ENCODE peak calls at places on chromosomes 4 and X, in four cellular contexts. W is IMR-90, M is H9, O is H1. Z is an unnamed sample.

GRCh38 chrX:78945186-78945912 is at the start of gene P2RY10:
- DNase-seq in W (no peak), O (no peak), M (no peak), Z (no peak)

GRCh38 chr4:102759835-102760644 is 728 bp downstream of the MANBA start:
- DNase-seq in O (no peak), M (no peak), W (peak), Z (peak)

GRCh38 chr4:138259296-138259695 is 17.1 kb upstream of the SLC7A11 start:
- DNase-seq in W (no peak), O (no peak), M (no peak), Z (no peak)

GRCh38 chr4:113026556-113026955 is 22.9 kb upstream of the ANK2 start:
- DNase-seq in M (no peak), W (no peak), O (no peak), Z (no peak)

GRCh38 chr4:7146764-7147071 is 45.6 kb upstream of the SORCS2 start:
- DNase-seq in O (no peak), M (no peak), W (no peak), Z (no peak)

GRCh38 chrX:70456256-70456655 is 11.6 kb downstream of the DLG3 start:
- DNase-seq in M (no peak), W (no peak), O (no peak), Z (no peak)

GRCh38 chr4:47531241-47531953 is 46.3 kb downstream of the ATP10D start:
- DNase-seq in M (no peak), W (peak), O (no peak), Z (peak)

GRCh38 chr4:86664959-86665358 is 70.8 kb downstream of the PTPN13 start:
- DNase-seq in W (peak), M (no peak), O (peak), Z (peak)

GRCh38 chrX:80879143-80879542 is 69.5 kb upstream of the BRWD3 start:
- DNase-seq in W (no peak), O (no peak), M (no peak), Z (no peak)

GRCh38 chrX:98203800-98204199 is 1320.1 kb downstream of the RPA4 start:
- DNase-seq in W (no peak), O (no peak), M (no peak), Z (no peak)

GRCh38 chr4:118277243-118277642 is 75.6 kb downstream of the PRSS12 start:
- DNase-seq in W (no peak), M (no peak), O (no peak), Z (no peak)

GRCh38 chr4:93888768-93889167 is 60.2 kb downstream of the ATOH1 start:
- DNase-seq in O (no peak), M (no peak), W (no peak), Z (no peak)

GRCh38 chr4:6204871-6205583 is 4.7 kb upstream of the JAKMIP1 start:
- DNase-seq in O (no peak), M (no peak), W (no peak), Z (peak)

GRCh38 chr4:41207330-41207831 is 7.0 kb downstream of the APBB2 start:
- DNase-seq in M (no peak), O (no peak), W (no peak), Z (no peak)

GRCh38 chr4:57291911-57292310 is 181.7 kb upstream of the IGFBP7 start:
- DNase-seq in O (no peak), W (no peak), M (no peak), Z (no peak)

GRCh38 chr4:11966782-11967181 is 538.1 kb upstream of the HS3ST1 start:
- DNase-seq in W (no peak), M (no peak), O (no peak), Z (no peak)

GRCh38 chr4:112910109-112910736 is 139.2 kb upstream of the ANK2 start:
- DNase-seq in M (no peak), W (peak), O (no peak), Z (no peak)

GRCh38 chrX:64975491-64975890 is 759 bp downstream of the ZC4H2 start:
- DNase-seq in W (no peak), O (no peak), M (peak), Z (peak)

GRCh38 chrX:40100141-40100536 is 2.4 kb upstream of the BCOR start:
- DNase-seq in M (no peak), W (no peak), O (no peak), Z (peak)

GRCh38 chr4:5592272-5592671 is 116.1 kb downstream of the EVC2 start:
- DNase-seq in O (no peak), W (no peak), M (peak), Z (no peak)

GRCh38 chrX:35561985-35562384 is 236.2 kb upstream of the MAGEB16 start:
- DNase-seq in W (no peak), O (no peak), M (no peak), Z (peak)

GRCh38 chrX:38678217-38678616 is 116.9 kb downstream of the TSPAN7 start:
- DNase-seq in W (no peak), M (no peak), O (no peak), Z (no peak)

GRCh38 chr4:131091896-131092295 is 1995.9 kb downstream of the C4orf33 start:
- DNase-seq in O (no peak), M (no peak), W (peak), Z (peak)

GRCh38 chr4:41178372-41179085 is 35.8 kb downstream of the APBB2 start:
- DNase-seq in M (no peak), W (peak), O (no peak), Z (no peak)

GRCh38 chr4:10032625-10033024 is 11.3 kb upstream of the SLC2A9 start:
- DNase-seq in M (peak), O (no peak), W (peak), Z (no peak)

GRCh38 chr4:80990851-80991250 is 39.7 kb upstream of the BMP3 start:
- DNase-seq in W (no peak), M (no peak), O (no peak), Z (peak)

GRCh38 chrX:150256297-150256650 is 106.8 kb upstream of the MAMLD1 start:
- DNase-seq in W (no peak), O (no peak), M (no peak), Z (no peak)

GRCh38 chrX:97743014-97743413 is 859.3 kb downstream of the RPA4 start:
- DNase-seq in M (no peak), O (no peak), W (no peak), Z (no peak)

GRCh38 chr4:41285202-41285876 is 28.6 kb downstream of the UCHL1 start:
- DNase-seq in W (no peak), O (no peak), M (no peak), Z (no peak)

GRCh38 chr4:22607382-22607781 is 85.4 kb upstream of the GBA3 start:
- DNase-seq in M (peak), O (peak), W (peak), Z (peak)

DNA sequence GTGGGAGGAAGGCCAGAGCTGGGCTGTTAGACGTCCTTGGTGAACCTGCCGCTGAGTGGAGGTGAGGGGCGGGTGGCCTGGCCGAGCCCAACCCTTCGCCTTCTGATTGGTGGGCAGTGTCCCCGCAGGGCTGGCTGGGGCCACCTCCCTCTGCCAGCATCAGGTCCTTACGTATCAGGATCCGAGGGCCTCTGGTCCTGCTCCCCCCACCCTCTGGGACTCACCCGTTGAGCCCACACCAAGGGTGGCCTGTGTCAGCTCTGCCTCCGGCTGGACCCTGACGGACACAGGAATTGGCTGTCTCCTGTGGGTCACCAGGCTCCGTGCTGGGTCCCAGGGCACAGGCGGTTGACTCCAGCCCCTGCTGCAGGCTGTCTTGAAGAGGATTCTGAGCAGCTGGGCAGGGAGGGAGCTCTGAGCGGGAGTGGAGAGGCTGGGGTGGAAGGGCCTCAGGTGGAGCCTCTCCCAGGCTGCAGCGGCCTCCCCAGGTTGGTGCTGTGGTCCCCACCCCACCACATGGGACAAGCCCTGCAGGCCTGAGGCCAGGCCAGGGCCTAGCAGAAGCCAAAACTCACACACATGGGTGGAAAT is 58.4 kb upstream of the NKX1-1 start:
- DNase-seq in M (no peak), W (no peak), O (no peak), Z (no peak)
- H2AK5ac ChIP-seq in M (no peak), W (no peak), O (no peak), Z (no peak)

DNA sequence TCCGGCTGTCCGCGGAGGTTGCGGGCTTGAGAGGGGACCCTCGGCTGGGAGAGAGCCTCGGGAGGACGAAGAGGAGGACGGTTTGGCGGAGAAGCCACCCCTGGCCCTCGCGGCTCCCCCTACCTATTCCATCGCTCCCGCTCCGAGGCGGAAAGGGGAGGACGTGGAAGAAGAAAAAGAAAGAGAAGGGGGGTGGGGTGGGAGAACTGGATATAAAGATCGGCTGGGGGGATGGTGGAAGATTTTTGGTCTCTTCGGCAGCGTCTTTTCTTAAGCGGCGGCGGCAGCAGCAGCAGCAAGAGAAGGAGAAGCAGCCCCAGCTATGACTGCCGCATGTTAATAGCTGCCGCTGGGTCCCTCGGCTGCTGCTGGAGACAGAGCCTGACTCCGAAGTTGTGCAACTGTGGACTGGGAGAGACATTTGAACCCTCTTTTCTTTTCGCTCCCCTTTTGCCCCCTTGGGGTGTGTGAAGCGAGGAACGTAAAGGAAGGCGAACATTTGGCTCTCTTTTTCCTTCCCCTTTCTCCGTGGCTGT is 933 bp downstream of the ADGRL3 start:
- DNase-seq in M (peak), O (no peak), W (no peak), Z (peak)
- H3K23ac ChIP-seq in M (no peak), O (no peak), W (no peak), Z (no peak)

GRCh38 chr4:38315296-38315695 is 348.7 kb upstream of the KLF3 start:
- DNase-seq in O (no peak), W (no peak), M (no peak), Z (no peak)
- H4K5ac ChIP-seq in O (no peak), W (no peak), M (no peak), Z (no peak)

GRCh38 chr4:188403272-188403671 is 264.0 kb downstream of the TRIML1 start:
- DNase-seq in W (no peak), O (no peak), M (peak), Z (peak)
- H2AK5ac ChIP-seq in W (peak), O (no peak), M (no peak), Z (no peak)

GRCh38 chr4:185589067-185589844 is 53.9 kb upstream of the PDLIM3 start:
- DNase-seq in M (no peak), O (no peak), W (peak), Z (no peak)

GRCh38 chr4:185590982-185591381 is 55.7 kb upstream of the PDLIM3 start:
- DNase-seq in W (no peak), O (no peak), M (no peak), Z (no peak)

GRCh38 chr4:185585211-185585610 is 49.9 kb upstream of the PDLIM3 start:
- DNase-seq in O (no peak), M (no peak), W (no peak), Z (no peak)

GRCh38 chr4:185587065-185587443 is 51.7 kb upstream of the PDLIM3 start:
- DNase-seq in O (no peak), W (no peak), M (no peak), Z (no peak)

DNA sequence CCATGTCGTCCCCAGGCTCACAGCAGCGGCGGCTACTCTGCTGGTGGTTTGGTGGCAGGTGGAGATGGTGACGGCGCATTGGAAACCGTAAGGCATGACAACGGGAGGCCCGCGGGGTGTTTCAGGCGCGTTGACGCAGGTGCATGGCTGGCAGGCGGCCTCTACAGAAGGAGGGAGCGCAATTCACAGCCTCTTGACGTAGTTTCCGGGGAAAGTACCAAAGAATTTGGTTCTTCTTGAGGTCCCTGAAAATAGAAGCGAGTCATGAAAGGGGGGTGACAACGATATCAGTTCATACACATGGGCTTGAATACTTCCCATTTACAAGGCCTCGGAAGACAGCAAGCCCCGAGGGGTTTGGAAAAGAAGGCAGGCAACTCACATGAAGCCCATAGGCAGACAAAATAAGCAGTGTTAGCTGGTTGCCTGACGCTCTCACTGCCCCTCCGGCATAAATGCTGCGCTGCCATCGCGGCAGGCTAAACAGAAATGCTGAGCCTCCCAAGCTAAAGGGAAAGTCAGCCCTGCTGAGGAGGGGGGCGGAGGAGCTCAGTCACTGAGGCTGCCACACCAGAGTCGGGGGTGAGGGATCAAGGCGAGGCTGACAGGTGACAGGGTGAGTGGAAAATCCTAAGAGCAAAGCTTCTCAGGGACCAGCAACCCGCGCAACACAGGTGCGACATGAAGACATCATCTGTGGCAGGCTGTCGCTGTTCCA is 52.3 kb upstream of the PDLIM3 start:
- DNase-seq in O (no peak), W (peak), M (peak), Z (peak)
- H3K23ac ChIP-seq in O (no peak), W (no peak), M (no peak), Z (no peak)

GRCh38 chr4:26815686-26816085 is 45.0 kb upstream of the STIM2 start:
- DNase-seq in M (no peak), W (no peak), O (no peak), Z (no peak)

GRCh38 chr4:26809811-26810210 is 50.8 kb upstream of the STIM2 start:
- DNase-seq in M (no peak), W (no peak), O (no peak), Z (no peak)

GRCh38 chr4:26812049-26812729 is 48.5 kb upstream of the STIM2 start:
- DNase-seq in M (no peak), W (no peak), O (no peak), Z (no peak)

GRCh38 chr4:26815199-26815598 is 45.4 kb upstream of the STIM2 start:
- DNase-seq in O (no peak), M (no peak), W (no peak), Z (no peak)

GRCh38 chr4:26813698-26814097 is 46.9 kb upstream of the STIM2 start:
- DNase-seq in M (no peak), O (no peak), W (no peak), Z (no peak)
- H4K5ac ChIP-seq in M (no peak), O (no peak), W (no peak), Z (no peak)

Z was measured in mesendoderm.